ENCODE peak calls at places on chromosomes 6 and 20, in seven cellular contexts. F is A549, J is transverse colon, U is esophagus muscularis mucosa, V is tibial nerve, X is ovary, P is H1. D is an unnamed sample.

GRCh38 chr20:34023937-34024732 is 30.4 kb downstream of the RALY start:
- DNase-seq in J (no peak), X (no peak), F (no peak), P (no peak), V (no peak), U (no peak), D (no peak)

GRCh38 chr6:161141173-161141572 is 132.7 kb downstream of the AGPAT4 start:
- DNase-seq in U (peak), P (peak), J (no peak), X (no peak), F (no peak), V (no peak), D (no peak)

GRCh38 chr20:24961384-24962181 is 12.5 kb downstream of the CST7 start:
- DNase-seq in J (no peak), X (no peak), V (no peak), F (no peak), U (no peak), P (no peak), D (no peak)

GRCh38 chr20:8438748-8439147 is 306.7 kb downstream of the PLCB1 start:
- DNase-seq in U (no peak), X (no peak), F (no peak), P (no peak), J (no peak), V (no peak), D (no peak)

GRCh38 chr20:56157530-56158203 is 90.9 kb upstream of the MC3R start:
- DNase-seq in P (no peak), V (no peak), F (no peak), U (no peak), J (no peak), X (no peak), D (no peak)

GRCh38 chr6:93394471-93394870 is 24.9 kb downstream of the EPHA7 start:
- DNase-seq in P (no peak), F (no peak), X (no peak), V (no peak), J (no peak), U (no peak), D (no peak)

GRCh38 chr6:107547061-107547840 is 57.3 kb downstream of the SOBP start:
- DNase-seq in P (no peak), V (no peak), X (no peak), U (no peak), F (no peak), J (no peak), D (no peak)

GRCh38 chr6:43204271-43205105 is 22.5 kb downstream of the CUL9 start:
- DNase-seq in J (no peak), U (no peak), V (no peak), F (no peak), X (no peak), P (no peak), D (peak)

GRCh38 chr20:44598413-44599290 is 16.3 kb downstream of the PKIG start:
- DNase-seq in P (no peak), V (no peak), F (no peak), X (no peak), J (no peak), U (no peak), D (no peak)

GRCh38 chr6:13292774-13293173 is 35.6 kb downstream of the TBC1D7 start:
- DNase-seq in U (no peak), F (no peak), P (no peak), J (no peak), V (no peak), X (no peak), D (no peak)

GRCh38 chr20:8914421-8914820 is 154.5 kb upstream of the PLCB4 start:
- DNase-seq in J (no peak), F (no peak), U (no peak), X (no peak), P (no peak), V (no peak), D (no peak)

GRCh38 chr6:33958208-33958862 is 154.5 kb upstream of the MLN start:
- DNase-seq in P (peak), X (no peak), J (no peak), V (no peak), U (no peak), F (no peak), D (no peak)

GRCh38 chr6:142361765-142362540 is 60.1 kb downstream of the ADGRG6 start:
- DNase-seq in J (no peak), U (no peak), V (no peak), F (no peak), X (no peak), P (no peak), D (no peak)

GRCh38 chr6:158649289-158650143 is at the start of gene SYTL3:
- DNase-seq in F (no peak), U (peak), P (no peak), X (no peak), J (peak), V (no peak), D (no peak)

GRCh38 chr6:121809211-121809610 is 373.8 kb downstream of the GJA1 start:
- DNase-seq in J (no peak), X (no peak), P (no peak), U (no peak), V (no peak), F (no peak), D (no peak)

GRCh38 chr6:17116090-17116387 is 14.2 kb downstream of the STMND1 start:
- DNase-seq in J (no peak), F (no peak), X (no peak), U (no peak), V (no peak), P (no peak), D (no peak)

GRCh38 chr6:17115251-17116089 is 13.6 kb downstream of the STMND1 start:
- DNase-seq in U (no peak), J (no peak), X (no peak), P (no peak), F (peak), V (no peak), D (no peak)

GRCh38 chr6:17125407-17125806 is 23.6 kb downstream of the STMND1 start:
- DNase-seq in U (no peak), F (no peak), X (no peak), J (no peak), P (no peak), V (no peak), D (no peak)

GRCh38 chr6:17120019-17120418 is 18.2 kb downstream of the STMND1 start:
- DNase-seq in F (no peak), X (no peak), U (no peak), V (no peak), J (no peak), P (no peak), D (no peak)
- TF ChIP-seq EP300 in F (no peak), X (no peak), U (no peak), V (no peak), J (no peak), P (no peak), D (no peak)

GRCh38 chr20:47042464-47042863 is 147.8 kb downstream of the EYA2 start:
- DNase-seq in F (no peak), X (no peak), J (no peak), U (no peak), P (no peak), V (no peak), D (no peak)
- TF ChIP-seq EP300 in F (no peak), X (no peak), J (no peak), U (no peak), P (no peak), V (no peak), D (no peak)

DNA sequence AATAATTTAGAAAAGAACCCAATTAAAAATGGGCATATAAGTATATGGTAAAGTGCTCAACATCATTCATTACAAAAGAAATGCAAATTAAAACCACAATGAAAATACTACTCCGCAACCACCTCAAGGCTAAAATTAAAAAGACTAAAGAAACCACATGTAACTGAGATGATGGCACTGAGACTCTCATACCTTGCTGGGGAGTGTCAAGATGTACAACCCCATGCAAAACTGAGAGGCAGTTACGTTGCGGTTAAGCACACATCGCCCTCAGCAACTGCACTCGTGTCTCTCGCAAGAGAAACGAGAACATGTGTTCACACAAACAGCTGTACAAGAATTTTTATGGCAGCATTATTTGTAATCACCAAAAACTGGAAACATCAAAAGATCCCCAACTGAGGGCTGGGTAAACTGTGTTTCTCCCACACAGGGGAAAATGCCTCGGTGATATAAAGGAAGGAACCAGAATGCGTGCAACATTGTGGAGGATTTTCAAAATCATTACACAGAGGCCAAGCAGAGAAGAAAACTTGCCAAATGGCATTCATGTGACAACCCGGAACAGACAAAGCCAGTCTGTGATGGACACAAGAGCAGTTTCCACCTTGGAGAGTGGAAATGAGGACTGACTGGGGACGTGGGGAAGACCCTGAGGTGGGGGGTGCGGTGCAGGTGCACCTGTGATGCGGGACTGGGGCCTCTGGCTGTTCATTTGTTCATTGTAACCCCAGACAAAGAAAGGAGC is 144.9 kb downstream of the WDR27 start:
- DNase-seq in F (no peak), J (peak), X (no peak), V (no peak), U (peak), P (no peak), D (no peak)
- TF ChIP-seq EP300 in F (no peak), J (no peak), X (no peak), V (no peak), U (no peak), P (no peak), D (no peak)

DNA sequence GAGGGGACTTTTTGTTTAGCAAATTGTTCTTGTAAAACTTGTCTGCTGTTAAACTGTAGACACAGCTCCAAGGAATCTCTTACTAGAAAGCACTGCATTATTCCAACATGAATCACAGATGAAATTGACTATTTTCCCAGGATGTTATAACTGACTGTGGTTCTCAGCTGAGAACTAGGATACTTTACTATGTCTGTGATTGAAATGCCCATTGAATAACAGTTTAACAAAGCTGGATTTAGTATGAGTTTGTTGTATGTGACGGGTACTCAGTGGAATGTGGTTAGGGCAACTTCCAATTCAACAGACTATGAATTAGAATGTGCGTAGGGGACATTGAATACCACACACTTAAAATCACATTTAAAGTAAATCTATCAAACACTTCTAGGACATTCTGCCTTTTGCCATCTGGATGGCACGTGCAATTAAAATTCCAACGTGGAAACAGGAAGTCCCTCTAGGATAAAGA is 193.4 kb upstream of the PREP start:
- DNase-seq in P (no peak), V (no peak), X (no peak), J (no peak), U (no peak), F (peak), D (no peak)
- TF ChIP-seq EP300 in P (no peak), V (peak), X (no peak), J (no peak), U (no peak), F (peak), D (no peak)

GRCh38 chr6:31811645-31812044 is 3.4 kb downstream of the HSPA1L start:
- DNase-seq in V (no peak), X (no peak), F (no peak), J (no peak), P (no peak), U (no peak), D (no peak)

GRCh38 chr6:31805939-31806469 is 762 bp downstream of the LSM2 start:
- DNase-seq in J (no peak), V (no peak), X (no peak), U (no peak), P (no peak), F (no peak), D (no peak)

DNA sequence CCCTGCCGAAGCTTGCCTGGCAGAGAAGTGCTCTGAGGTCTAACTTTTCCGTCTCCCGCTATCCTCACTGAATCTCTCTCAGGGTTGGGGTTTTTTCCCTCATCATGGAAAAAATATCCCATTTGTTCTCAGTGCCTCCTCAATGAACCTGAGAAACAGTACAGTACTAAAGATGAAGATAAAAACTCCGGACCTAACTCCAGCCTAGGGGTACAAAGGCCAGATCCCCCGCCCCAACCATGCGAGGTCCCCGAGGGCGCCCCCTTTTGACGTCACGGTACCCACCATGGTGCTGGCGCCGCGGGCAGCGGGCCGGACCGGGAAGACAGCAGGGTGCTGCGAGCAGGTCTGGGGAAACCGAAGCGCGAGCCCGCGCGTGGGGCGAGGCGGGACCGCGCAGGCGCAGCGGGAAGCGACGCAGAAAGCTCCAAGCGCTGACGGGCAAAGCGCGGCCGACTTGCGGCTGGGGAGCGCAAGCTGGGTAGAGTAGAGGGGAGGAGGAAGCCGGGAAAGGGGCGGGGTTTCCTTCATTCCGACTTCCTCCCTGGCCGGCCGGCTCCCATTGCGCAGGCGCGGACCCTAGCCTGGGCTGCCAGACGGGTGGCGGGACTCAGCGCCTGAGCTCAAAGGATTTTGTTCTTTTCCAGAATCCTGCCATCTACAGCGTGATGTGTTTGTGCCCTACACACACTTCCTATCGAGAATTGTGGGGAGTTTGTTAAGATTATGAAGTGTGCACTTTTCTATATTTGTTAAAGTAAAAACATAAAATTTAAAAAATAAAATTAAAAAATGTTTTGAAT is at the start of gene LSM2:
- DNase-seq in X (peak), F (peak), U (peak), P (peak), J (peak), V (peak), D (peak)
- TF ChIP-seq EP300 in X (peak), F (no peak), U (no peak), P (no peak), J (peak), V (peak), D (no peak)

GRCh38 chr6:126812651-126813050 is 305.8 kb upstream of the RSPO3 start:
- DNase-seq in J (no peak), U (no peak), V (no peak), F (no peak), X (no peak), P (no peak), D (no peak)
- TF ChIP-seq EP300 in J (no peak), U (no peak), V (no peak), F (no peak), X (no peak), P (no peak), D (no peak)

GRCh38 chr20:43318749-43319148 is 129.0 kb upstream of the PTPRT start:
- DNase-seq in J (no peak), F (no peak), P (no peak), U (no peak), V (no peak), X (no peak), D (no peak)
- TF ChIP-seq EP300 in J (no peak), F (no peak), P (no peak), U (no peak), V (no peak), X (no peak), D (no peak)

GRCh38 chr6:134198093-134198492 is 119.8 kb downstream of the SGK1 start:
- DNase-seq in U (no peak), X (no peak), V (no peak), F (peak), J (no peak), P (no peak), D (no peak)
- TF ChIP-seq EP300 in U (no peak), X (no peak), V (no peak), F (peak), J (no peak), P (no peak), D (no peak)

GRCh38 chr6:112622036-112622435 is 274.9 kb downstream of the RFPL4B start:
- DNase-seq in X (no peak), J (no peak), V (no peak), P (no peak), F (no peak), U (no peak), D (no peak)

GRCh38 chr6:112620832-112621569 is 273.9 kb downstream of the RFPL4B start:
- DNase-seq in V (no peak), F (no peak), J (no peak), U (no peak), X (no peak), P (no peak), D (no peak)

DNA sequence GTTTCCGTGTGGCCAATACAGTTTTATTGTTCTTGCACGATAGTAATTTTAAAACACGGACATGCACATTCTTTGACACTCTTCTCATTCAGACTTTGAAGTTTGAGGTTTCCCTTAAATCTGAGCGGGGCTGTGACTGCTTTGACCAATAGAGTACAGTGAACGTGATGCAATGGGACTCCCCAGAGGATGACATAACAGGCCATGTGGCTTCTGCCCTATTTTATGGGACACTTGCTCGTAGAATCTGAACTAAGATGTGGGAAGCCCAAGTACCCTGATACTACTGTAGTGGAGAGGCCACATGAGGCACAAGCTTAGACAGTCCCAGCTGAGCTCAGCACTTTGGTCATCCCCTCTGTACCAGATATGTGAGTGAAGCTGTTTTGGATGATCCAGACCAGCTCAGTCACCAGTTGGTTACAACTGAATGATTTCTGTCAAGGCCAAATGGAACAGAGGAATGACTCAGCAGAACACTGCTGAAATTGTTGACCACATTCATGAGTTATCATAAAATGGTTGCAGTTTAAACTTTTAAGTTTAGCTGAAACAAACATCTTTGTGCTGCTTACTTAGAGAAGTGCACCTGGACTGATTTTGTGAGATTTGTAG is 279.4 kb downstream of the RFPL4B start:
- DNase-seq in X (no peak), J (no peak), P (no peak), U (no peak), F (no peak), V (no peak), D (no peak)
- TF ChIP-seq EP300 in X (no peak), J (no peak), P (no peak), U (no peak), F (no peak), V (no peak), D (no peak)

GRCh38 chr6:30779850-30780641 is 35.7 kb upstream of the IER3 start:
- DNase-seq in F (no peak), U (no peak), V (no peak), X (peak), J (no peak), P (no peak), D (no peak)

GRCh38 chr6:30781697-30782424 is 37.5 kb upstream of the IER3 start:
- DNase-seq in U (peak), P (no peak), F (peak), V (peak), J (peak), X (peak), D (peak)

GRCh38 chr6:30780642-30780920 is 36.2 kb upstream of the IER3 start:
- DNase-seq in U (no peak), F (no peak), V (no peak), P (no peak), J (no peak), X (no peak), D (no peak)

GRCh38 chr6:30781362-30781696 is 37.0 kb upstream of the IER3 start:
- DNase-seq in V (no peak), J (no peak), U (no peak), P (no peak), X (peak), F (no peak), D (no peak)

DNA sequence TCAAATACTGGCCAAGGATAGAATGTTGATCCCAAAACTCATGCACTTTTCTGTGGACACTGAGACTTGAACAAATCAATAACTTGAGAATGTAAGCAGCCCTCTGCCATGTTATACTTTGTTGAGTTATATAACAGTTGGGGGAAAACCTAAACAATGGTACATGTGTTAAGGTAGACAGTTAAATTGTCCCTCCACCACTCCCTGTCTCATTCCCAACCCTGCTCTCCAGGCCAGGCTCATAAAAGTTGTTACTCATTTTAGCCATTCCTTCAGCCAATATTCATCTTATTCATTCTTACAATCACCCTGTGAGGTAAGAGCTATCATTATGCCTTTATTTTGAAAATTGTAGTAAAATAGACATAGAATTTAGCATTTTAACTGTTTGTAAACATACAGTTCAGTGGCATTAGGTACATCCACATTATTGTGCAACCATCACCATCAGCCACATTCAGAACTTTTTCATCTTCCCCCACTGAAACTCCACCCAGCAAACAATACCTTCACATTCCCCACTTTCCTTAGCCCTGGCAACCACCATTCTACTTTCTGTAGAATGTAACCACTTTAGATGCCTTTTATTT is 38.2 kb upstream of the IER3 start:
- DNase-seq in F (peak), U (no peak), J (no peak), P (no peak), X (no peak), V (no peak), D (no peak)
- TF ChIP-seq EP300 in F (peak), U (no peak), J (no peak), P (no peak), X (no peak), V (no peak), D (no peak)